ENCODE peak calls at places on chromosome 15, in eight cellular contexts. I is cardiac muscle cell, K is aorta, U is heart right ventricle, J is transverse colon, T is esophagus muscularis mucosa, S is left ventricle myocardium inferior, C is tibial nerve. F is an unnamed sample. For H3K9me3, the result is how much of the 10 kb centered on the place peaks cover.

GRCh38 chr15:66808181-66808824 is 106.3 kb downstream of the SMAD6 start:
- DNase-seq in I (no peak), K (no peak), U (no peak), J (no peak), T (no peak), S (no peak), C (no peak), F (no peak)

GRCh38 chr15:98728107-98728810 is 79.9 kb downstream of the IGF1R start:
- DNase-seq in I (no peak), K (no peak), U (no peak), J (no peak), T (no peak), S (no peak), C (no peak), F (no peak)

GRCh38 chr15:31339558-31339895 is 12.9 kb downstream of the KLF13 start:
- DNase-seq in I (no peak), K (no peak), U (no peak), J (no peak), T (no peak), S (no peak), C (no peak), F (no peak)

GRCh38 chr15:90375071-90375470 is 13.0 kb upstream of the IQGAP1 start:
- DNase-seq in I (no peak), K (no peak), U (no peak), J (no peak), T (no peak), S (no peak), C (no peak), F (no peak)

GRCh38 chr15:85541744-85542143 is 161.3 kb downstream of the AKAP13 start:
- DNase-seq in I (no peak), K (no peak), U (no peak), J (no peak), T (no peak), S (no peak), C (no peak), F (no peak)

GRCh38 chr15:100853676-100854440 is 25.8 kb upstream of the ALDH1A3 start:
- DNase-seq in I (no peak), K (no peak), U (no peak), J (no peak), T (no peak), S (no peak), C (no peak), F (no peak)

GRCh38 chr15:35444557-35445204 is 101.3 kb downstream of the DPH6 start:
- DNase-seq in I (peak), K (no peak), U (no peak), J (no peak), T (no peak), S (no peak), C (no peak), F (no peak)

GRCh38 chr15:33211409-33211808 is 16.9 kb upstream of the FMN1 start:
- DNase-seq in I (no peak), K (peak), U (no peak), J (peak), T (no peak), S (no peak), C (peak), F (no peak)

GRCh38 chr15:43198992-43199391 is 13.8 kb downstream of the CCNDBP1 start:
- DNase-seq in I (no peak), K (no peak), U (no peak), J (no peak), T (no peak), S (no peak), C (no peak), F (no peak)

GRCh38 chr15:77506311-77507150 is 85.8 kb downstream of the HMG20A start:
- DNase-seq in I (peak), K (no peak), U (peak), J (peak), T (no peak), S (peak), C (peak), F (no peak)

GRCh38 chr15:80186066-80186465 is 33.3 kb downstream of the FAH start:
- DNase-seq in I (no peak), K (no peak), U (no peak), J (no peak), T (no peak), S (no peak), C (no peak), F (no peak)

GRCh38 chr15:69311319-69311721 is 12.6 kb downstream of the PAQR5 start:
- DNase-seq in I (no peak), K (no peak), U (no peak), J (no peak), T (no peak), S (no peak), C (no peak), F (no peak)

GRCh38 chr15:27686971-27687370 is 412.1 kb downstream of the OCA2 start:
- DNase-seq in I (no peak), K (no peak), U (no peak), J (no peak), T (no peak), S (no peak), C (no peak), F (no peak)
- H3K9me3 ChIP-seq in I (under half), K (under half), U (under half), J (under half), T (under half), S (under half), C (under half), F (under half)

GRCh38 chr15:86797135-86797534 is 717.5 kb downstream of the AGBL1 start:
- DNase-seq in I (no peak), K (no peak), U (no peak), J (no peak), T (no peak), S (no peak), C (no peak), F (no peak)
- H3K9me3 ChIP-seq in I (under half), K (under half), U (under half), J (under half), T (under half), S (under half), C (under half), F (under half)

GRCh38 chr15:23994273-23994672 is 307.2 kb upstream of the NDN start:
- DNase-seq in I (no peak), K (no peak), U (no peak), J (no peak), T (no peak), S (no peak), C (no peak), F (no peak)
- H3K9me3 ChIP-seq in I (under half), K (under half), U (under half), J (under half), T (under half), S (under half), C (under half), F (under half)

GRCh38 chr15:20645956-20646355 is 104.4 kb upstream of the GOLGA6L6 start:
- DNase-seq in I (peak), K (peak), U (no peak), J (peak), T (no peak), S (peak), C (peak), F (no peak)
- H3K9me3 ChIP-seq in I (under half), K (under half), U (under half), J (under half), T (under half), S (under half), C (under half), F (under half)

DNA sequence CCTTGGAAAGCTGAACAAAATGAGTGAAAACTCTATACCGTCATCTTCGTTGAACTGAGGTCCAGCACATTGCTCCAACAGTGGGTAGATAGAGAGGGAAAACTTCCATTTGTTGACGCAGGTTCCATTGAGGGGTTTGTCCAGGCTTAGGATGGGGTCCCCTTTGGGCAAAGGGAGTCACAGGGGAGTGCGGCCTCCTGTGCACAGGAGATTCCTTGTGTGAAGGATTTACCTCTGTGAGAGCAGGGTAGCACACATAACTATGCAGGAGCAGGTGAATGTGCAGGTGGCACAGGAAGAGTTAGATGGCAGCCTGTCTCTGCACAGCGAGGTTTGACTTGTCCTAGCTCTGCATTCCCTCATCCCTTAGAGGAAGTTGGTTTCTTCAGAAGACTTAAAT is 139.3 kb downstream of the SNRPN start:
- DNase-seq in I (no peak), K (no peak), U (no peak), J (no peak), T (peak), S (no peak), C (no peak), F (no peak)
- H3K9me3 ChIP-seq in I (under half), K (under half), U (under half), J (under half), T (under half), S (half or more), C (under half), F (under half)

GRCh38 chr15:74202461-74203401 is at the start of gene STRA6:
- DNase-seq in I (no peak), K (no peak), U (no peak), J (no peak), T (no peak), S (no peak), C (no peak), F (no peak)
- H3K9me3 ChIP-seq in I (under half), K (under half), U (under half), J (under half), T (under half), S (under half), C (under half), F (under half)

DNA sequence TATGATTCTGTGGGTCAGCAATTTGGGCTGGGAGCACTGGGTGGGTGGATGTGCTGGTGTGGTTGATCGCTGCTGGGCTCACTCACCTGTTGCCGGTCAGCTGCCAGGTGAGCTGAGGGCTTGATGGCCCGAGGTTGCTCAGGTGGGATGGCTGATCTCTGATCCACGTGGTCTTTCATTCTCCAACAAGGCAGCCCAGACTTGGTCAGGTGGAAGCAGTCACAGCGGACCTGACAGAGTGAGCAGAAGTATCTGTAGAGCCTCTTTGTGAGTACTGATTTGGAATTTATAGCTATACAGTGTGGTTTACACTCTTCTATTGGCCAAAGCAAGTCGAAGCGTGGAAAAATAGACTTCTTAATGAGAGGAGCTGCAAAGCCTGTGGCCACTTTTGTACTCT is 97.2 kb upstream of the ADAMTSL3 start:
- DNase-seq in I (no peak), K (no peak), U (no peak), J (no peak), T (peak), S (no peak), C (no peak), F (no peak)
- H3K9me3 ChIP-seq in I (under half), K (under half), U (under half), J (under half), T (under half), S (under half), C (under half), F (under half)

F was measured in T-helper 17 cell.